ENCODE peak calls at places on chromosomes 11 and 22, in seven cellular contexts. B, O, K, Z, P, U and L are unnamed samples.

GRCh38 chr22:39003165-39003638 is 10.9 kb upstream of the APOBEC3C start:
- DNase-seq in Z (peak), U (peak), O (peak), P (peak), K (peak), B (peak), L (peak)

GRCh38 chr22:42613869-42614268 is 814 bp downstream of the POLDIP3 start:
- DNase-seq in O (peak), K (no peak), B (no peak), Z (no peak), P (no peak), U (peak), L (no peak)

GRCh38 chr11:130464289-130464812 is 15.9 kb downstream of the ADAMTS15 start:
- DNase-seq in K (no peak), O (no peak), Z (no peak), U (no peak), B (no peak), P (no peak), L (no peak)

GRCh38 chr11:79466411-79466810 is 25.6 kb upstream of the TENM4 start:
- DNase-seq in Z (no peak), P (no peak), K (peak), U (peak), B (no peak), O (peak), L (peak)

GRCh38 chr11:27313157-27313821 is 49.7 kb downstream of the CCDC34 start:
- DNase-seq in U (no peak), P (no peak), K (no peak), Z (no peak), O (no peak), B (no peak), L (no peak)

GRCh38 chr11:130525307-130525706 is 76.9 kb downstream of the ADAMTS15 start:
- DNase-seq in U (no peak), Z (no peak), B (no peak), O (no peak), P (no peak), K (no peak), L (no peak)

GRCh38 chr11:21460082-21460481 is 732.8 kb upstream of the ANO5 start:
- DNase-seq in U (peak), B (no peak), P (no peak), O (no peak), Z (no peak), K (no peak), L (no peak)

GRCh38 chr22:28831140-28832072 is 31.0 kb upstream of the XBP1 start:
- DNase-seq in P (no peak), O (no peak), U (no peak), B (no peak), Z (no peak), K (no peak), L (no peak)

GRCh38 chr11:2584812-2585565 is 114.8 kb downstream of the KCNQ1OT1 start:
- DNase-seq in Z (no peak), P (peak), O (no peak), U (no peak), B (no peak), K (no peak), L (no peak)

GRCh38 chr11:116990061-116990473 is 108.2 kb downstream of the SIK3 start:
- DNase-seq in K (peak), O (peak), B (no peak), P (no peak), Z (no peak), U (peak), L (peak)

GRCh38 chr11:68298659-68299516 is 13.5 kb upstream of the LRP5 start:
- DNase-seq in B (no peak), O (no peak), P (no peak), K (no peak), U (no peak), Z (no peak), L (no peak)

GRCh38 chr11:96338910-96339703 is 3.9 kb downstream of the MAML2 start:
- DNase-seq in B (no peak), K (peak), U (peak), Z (no peak), P (peak), O (peak), L (no peak)

GRCh38 chr11:96228472-96228871 is 114.5 kb downstream of the MAML2 start:
- DNase-seq in U (peak), B (no peak), Z (peak), K (peak), P (peak), O (peak), L (peak)

GRCh38 chr11:63622318-63622717 is 8.1 kb upstream of the PLAAT3 start:
- DNase-seq in Z (no peak), K (no peak), B (no peak), U (peak), P (no peak), O (peak), L (no peak)

GRCh38 chr11:106077609-106078517 is at the start of gene AASDHPPT:
- DNase-seq in U (peak), P (peak), Z (no peak), B (peak), K (peak), O (peak), L (no peak)

GRCh38 chr11:10413268-10413667 is 41.8 kb upstream of the AMPD3 start:
- DNase-seq in K (peak), B (peak), O (peak), P (no peak), U (peak), Z (no peak), L (no peak)

GRCh38 chr11:75339685-75340409 is 11.6 kb downstream of the ARRB1 start:
- DNase-seq in P (no peak), K (no peak), B (no peak), U (no peak), O (no peak), Z (no peak), L (no peak)

GRCh38 chr11:67160045-67160444 is 41.0 kb downstream of the KDM2A start:
- DNase-seq in K (no peak), P (no peak), O (no peak), Z (no peak), B (no peak), U (no peak), L (no peak)

GRCh38 chr22:26360169-26360885 is 68.7 kb upstream of the ASPHD2 start:
- DNase-seq in K (peak), U (peak), P (peak), O (peak), Z (no peak), B (peak), L (peak)

GRCh38 chr11:67287355-67288197 is 1.5 kb upstream of the ANKRD13D start:
- DNase-seq in K (no peak), B (no peak), Z (no peak), O (no peak), P (no peak), U (no peak), L (no peak)

GRCh38 chr11:42253156-42253555 is 793.7 kb upstream of the LRRC4C start:
- DNase-seq in U (no peak), P (no peak), B (no peak), Z (no peak), O (no peak), K (no peak), L (no peak)

GRCh38 chr22:45672564-45673481 is 1.2 kb downstream of the ATXN10 start:
- DNase-seq in Z (no peak), U (no peak), P (peak), K (no peak), O (peak), B (no peak), L (no peak)

GRCh38 chr11:66467034-66467659 is 442 bp downstream of the PELI3 start:
- DNase-seq in U (peak), Z (no peak), B (peak), P (peak), O (peak), K (no peak), L (no peak)

GRCh38 chr22:39641660-39642059 is 71.1 kb downstream of the CACNA1I start:
- DNase-seq in U (no peak), P (no peak), O (no peak), B (no peak), Z (no peak), K (no peak), L (no peak)

GRCh38 chr22:33747576-33748180 is 172.6 kb downstream of the LARGE1 start:
- DNase-seq in O (no peak), P (no peak), K (no peak), U (no peak), B (no peak), Z (no peak), L (no peak)

GRCh38 chr22:39946571-39947407 is 13.4 kb upstream of the TMA7B start:
- DNase-seq in B (no peak), O (no peak), P (no peak), U (no peak), Z (no peak), K (no peak), L (no peak)

GRCh38 chr11:44286911-44287310 is 23.0 kb downstream of the ALX4 start:
- DNase-seq in K (no peak), U (no peak), B (no peak), O (no peak), P (no peak), Z (no peak), L (no peak)

GRCh38 chr11:7575841-7576451 is 62.1 kb downstream of the PPFIBP2 start:
- DNase-seq in U (peak), B (no peak), O (no peak), K (no peak), Z (no peak), P (no peak), L (no peak)

GRCh38 chr11:125410091-125410490 is 86.0 kb downstream of the FEZ1 start:
- DNase-seq in P (no peak), U (peak), Z (peak), O (peak), K (peak), B (no peak), L (no peak)

GRCh38 chr22:30078320-30079311 is 1.6 kb upstream of the HORMAD2 start:
- DNase-seq in B (no peak), O (no peak), Z (no peak), K (no peak), U (peak), P (no peak), L (no peak)

GRCh38 chr11:87460842-87461637 is 423.3 kb downstream of the TMEM135 start:
- DNase-seq in P (no peak), O (no peak), U (no peak), Z (no peak), B (no peak), K (no peak), L (no peak)

GRCh38 chr11:61367406-61367805 is 5.2 kb downstream of the TMEM138 start:
- DNase-seq in B (no peak), P (no peak), U (no peak), O (no peak), K (no peak), Z (no peak), L (no peak)

GRCh38 chr11:128830836-128831780 is 36.0 kb downstream of the KCNJ1 start:
- DNase-seq in U (peak), K (peak), B (peak), Z (no peak), O (peak), P (peak), L (peak)

GRCh38 chr11:7927635-7928034 is 3.4 kb downstream of the OR10A6 start:
- DNase-seq in B (no peak), P (no peak), O (peak), Z (no peak), U (peak), K (peak), L (no peak)

GRCh38 chr11:3000032-3000961 is 8.2 kb upstream of the NAP1L4 start:
- DNase-seq in U (peak), P (peak), B (peak), K (peak), O (peak), Z (peak), L (peak)

GRCh38 chr11:134412508-134413333 is 679 bp upstream of the B3GAT1 start:
- DNase-seq in B (peak), U (no peak), Z (no peak), P (no peak), O (no peak), K (no peak), L (no peak)

GRCh38 chr22:19275919-19276600 is 15.5 kb downstream of the CLTCL1 start:
- DNase-seq in U (no peak), Z (no peak), K (no peak), B (peak), O (peak), P (peak), L (no peak)

GRCh38 chr11:63845305-63845704 is 6.4 kb downstream of the MARK2 start:
- DNase-seq in P (no peak), O (peak), Z (no peak), U (peak), K (peak), B (no peak), L (peak)

GRCh38 chr11:72040497-72041363 is 39.6 kb downstream of the NUMA1 start:
- DNase-seq in K (peak), B (peak), U (peak), P (peak), Z (peak), O (peak), L (peak)

GRCh38 chr11:9573775-9574555 is 495 bp downstream of the WEE1 start:
- DNase-seq in Z (no peak), P (peak), U (no peak), O (no peak), K (no peak), B (peak), L (no peak)

GRCh38 chr11:57523419-57523818 is 7.1 kb downstream of the TIMM10 start:
- DNase-seq in K (no peak), B (no peak), O (no peak), U (no peak), Z (no peak), P (no peak), L (no peak)

GRCh38 chr11:57527056-57527631 is 3.4 kb downstream of the TIMM10 start:
- DNase-seq in Z (no peak), O (peak), K (peak), B (peak), P (peak), U (peak), L (no peak)

GRCh38 chr11:57530596-57531507 is at the start of gene TIMM10:
- DNase-seq in O (peak), Z (peak), B (peak), P (peak), U (peak), K (peak), L (peak)

GRCh38 chr11:57530215-57530595 is 349 bp downstream of the TIMM10 start:
- DNase-seq in P (peak), Z (no peak), U (no peak), B (no peak), O (no peak), K (no peak), L (no peak)

GRCh38 chr11:57529012-57529411 is 1.5 kb downstream of the TIMM10 start:
- DNase-seq in P (no peak), K (no peak), Z (no peak), O (no peak), U (peak), B (no peak), L (no peak)
- H3K4me3 ChIP-seq in P (no peak), K (no peak), Z (no peak), O (no peak), U (no peak), B (no peak), L (no peak)

GRCh38 chr11:78350646-78351165 is 66.9 kb downstream of the GAB2 start:
- DNase-seq in P (no peak), B (no peak), U (no peak), O (peak), Z (no peak), K (no peak), L (no peak)
- H3K4me3 ChIP-seq in P (peak), B (no peak), U (no peak), O (peak), Z (no peak), K (no peak), L (peak)

DNA sequence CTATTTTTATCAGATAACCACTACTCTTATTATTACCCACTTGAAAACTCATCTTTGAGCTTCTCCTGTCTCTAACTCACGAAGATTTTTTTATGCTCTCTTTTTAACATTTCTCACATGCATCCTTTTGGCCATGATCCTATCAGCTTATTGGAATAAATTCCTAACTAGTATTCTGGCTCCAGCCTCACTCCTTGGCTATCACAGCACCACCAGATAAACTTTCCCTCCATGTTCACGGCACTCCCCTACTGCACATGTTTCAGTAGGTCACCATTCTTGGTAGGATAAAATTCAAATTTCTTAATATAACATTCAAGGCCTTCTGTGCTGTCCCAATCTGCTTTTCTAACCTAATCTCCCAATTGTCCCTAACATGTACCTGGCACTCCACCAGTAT is 186.6 kb upstream of the UBASH3B start:
- DNase-seq in P (no peak), O (no peak), Z (no peak), U (no peak), B (peak), K (no peak), L (no peak)
- H3K4me3 ChIP-seq in P (no peak), O (no peak), Z (no peak), U (no peak), B (no peak), K (no peak), L (no peak)

DNA sequence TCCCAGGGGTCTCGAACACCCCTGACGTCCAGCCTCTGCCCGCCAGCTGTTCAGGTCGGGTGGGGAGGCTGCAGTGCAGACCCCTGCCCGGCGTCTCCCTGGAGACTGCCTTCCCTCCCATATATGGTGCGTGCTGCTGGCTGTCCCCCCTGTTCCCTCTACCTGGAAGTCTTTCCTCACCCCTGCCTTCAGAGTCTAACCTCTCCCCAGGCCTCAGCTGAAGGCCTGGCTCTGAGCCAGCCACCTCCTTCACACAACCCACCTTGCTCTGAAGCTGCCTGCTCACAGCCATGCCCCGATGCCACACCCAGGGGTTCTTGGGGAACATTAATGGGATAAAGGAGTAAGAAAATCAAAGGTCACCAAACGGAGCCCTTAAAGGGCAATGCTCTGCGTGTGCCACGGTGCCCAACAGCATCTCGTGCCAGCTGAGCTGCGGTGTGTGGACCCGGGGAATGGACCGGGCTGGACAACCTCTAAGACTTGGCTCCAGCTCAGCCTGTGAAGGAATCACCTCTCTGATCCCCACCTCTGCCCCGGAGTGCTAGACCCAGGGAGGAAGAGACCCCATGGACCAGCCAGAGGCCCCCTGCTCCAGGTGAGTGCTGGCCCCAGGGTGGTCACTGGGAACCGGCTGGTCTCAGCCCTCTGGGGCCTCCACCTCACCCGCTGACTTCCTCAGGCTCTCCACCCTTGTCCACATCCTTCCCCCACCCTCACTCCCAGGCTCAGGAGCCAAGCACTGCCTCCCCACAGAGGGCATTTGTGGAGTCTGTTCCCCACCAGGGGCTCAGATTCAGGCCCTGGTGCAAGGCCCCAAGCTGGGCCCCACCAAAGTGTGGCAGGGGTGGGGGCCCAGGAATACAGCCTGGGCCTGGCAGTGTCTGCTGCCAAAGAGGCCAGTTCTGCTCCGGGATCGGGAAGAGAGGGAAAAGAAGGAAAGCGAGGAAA is at the start of gene NLRP6:
- DNase-seq in P (no peak), B (no peak), O (no peak), Z (no peak), U (no peak), K (no peak), L (no peak)
- H3K4me3 ChIP-seq in P (peak), B (no peak), O (no peak), Z (no peak), U (no peak), K (no peak), L (no peak)